ENCODE peak calls at places on chromosome 14, in seven cellular contexts. J, C, B, V, Z, M and A are unnamed samples.

GRCh38 chr14:22780941-22781605 is 14.6 kb downstream of the OXA1L start:
- DNase-seq in B (no peak), J (no peak), V (no peak), C (no peak), Z (no peak), M (no peak), A (no peak)

GRCh38 chr14:50035214-50035613 is 81.2 kb downstream of the VCPKMT start:
- DNase-seq in Z (no peak), V (no peak), J (no peak), B (no peak), M (no peak), C (no peak), A (no peak)

GRCh38 chr14:96167224-96168148 is 37.2 kb upstream of the BDKRB2 start:
- DNase-seq in Z (no peak), V (peak), M (peak), C (peak), J (no peak), B (no peak), A (no peak)

GRCh38 chr14:101075025-101075800 is 171.7 kb upstream of the RTL1 start:
- DNase-seq in C (no peak), M (no peak), B (no peak), V (no peak), Z (no peak), J (peak), A (no peak)

GRCh38 chr14:23294734-23295561 is 7.7 kb downstream of the PPP1R3E start:
- DNase-seq in M (no peak), J (no peak), Z (peak), B (peak), V (peak), C (peak), A (peak)

GRCh38 chr14:78606111-78606510 is 435.9 kb downstream of the NRXN3 start:
- DNase-seq in V (no peak), Z (no peak), M (no peak), B (no peak), J (no peak), C (peak), A (no peak)

GRCh38 chr14:58829594-58829993 is 191.8 kb downstream of the DACT1 start:
- DNase-seq in B (no peak), C (no peak), M (no peak), J (no peak), V (peak), Z (peak), A (no peak)

GRCh38 chr14:103123634-103124500 is 606 bp downstream of the TNFAIP2 start:
- DNase-seq in V (no peak), M (peak), C (no peak), J (no peak), B (no peak), Z (no peak), A (no peak)